ENCODE peak calls at places on chromosomes 1 and 21, in six cellular contexts. E is left ventricle myocardium inferior, D is uterus, T is thyroid gland, I is heart right ventricle, O is heart left ventricle. M is an unnamed sample.

GRCh38 chr1:43227138-43227836 is 42.5 kb upstream of the TMEM125 start:
- DNase-seq in D (peak; percentile 80), E (peak; percentile 76), O (peak; percentile 79), I (peak; percentile 84), T (peak; percentile 84), M (peak; percentile 91)

GRCh38 chr1:7745783-7746182 is 25.3 kb upstream of the VAMP3 start:
- DNase-seq in O (no peak), T (peak; percentile 18), E (no peak), I (no peak), D (no peak), M (no peak)

GRCh38 chr1:226868726-226869125 is 1.7 kb upstream of the PSEN2 start:
- DNase-seq in D (no peak), T (no peak), O (no peak), E (no peak), I (no peak), M (no peak)

GRCh38 chr1:184802739-184803492 is 48.3 kb upstream of the EDEM3 start:
- DNase-seq in T (no peak), O (no peak), E (no peak), I (no peak), D (no peak), M (no peak)

GRCh38 chr1:30371179-30371788 is 352.1 kb downstream of the MATN1 start:
- DNase-seq in T (no peak), O (no peak), I (no peak), D (no peak), E (no peak), M (no peak)

GRCh38 chr21:34143783-34144182 is 70.4 kb downstream of the MRPS6 start:
- DNase-seq in D (no peak), E (no peak), I (no peak), O (no peak), T (no peak), M (no peak)

GRCh38 chr1:40241372-40241771 is 6.4 kb upstream of the TMCO2 start:
- DNase-seq in E (no peak), I (no peak), O (no peak), T (no peak), D (no peak), M (no peak)

GRCh38 chr1:156551066-156551643 is 21.2 kb downstream of the IQGAP3 start:
- DNase-seq in E (no peak), T (no peak), I (no peak), O (no peak), D (no peak), M (no peak)

GRCh38 chr1:241837901-241838300 is 10.1 kb upstream of the EXO1 start:
- DNase-seq in D (no peak), O (no peak), T (no peak), E (no peak), I (no peak), M (peak; percentile 67)

GRCh38 chr1:81834268-81834667 is 33.5 kb downstream of the ADGRL2 start:
- DNase-seq in O (no peak), E (no peak), I (no peak), T (no peak), D (no peak), M (peak; percentile 23)

GRCh38 chr1:203057831-203058673 is 27.8 kb downstream of the MYOG start:
- DNase-seq in I (no peak), O (no peak), T (no peak), E (no peak), D (no peak), M (peak; percentile 38)

GRCh38 chr21:41316641-41317392 is at the start of gene FAM3B:
- DNase-seq in O (no peak), E (no peak), I (no peak), T (peak; percentile 63), D (no peak), M (no peak)

GRCh38 chr1:222948079-222948478 is 133.2 kb downstream of the DISP1 start:
- DNase-seq in D (no peak), T (no peak), O (no peak), E (no peak), I (no peak), M (no peak)

GRCh38 chr1:105485207-105485606 is 1571.3 kb upstream of the PRMT6 start:
- DNase-seq in I (no peak), E (no peak), T (no peak), D (no peak), O (no peak), M (no peak)

GRCh38 chr1:21703318-21703963 is 34.3 kb upstream of the RAP1GAP start:
- DNase-seq in D (no peak), E (no peak), T (no peak), I (no peak), O (no peak), M (peak; percentile 21)

GRCh38 chr21:36188081-36188681 is 31.6 kb downstream of the DOP1B start:
- DNase-seq in T (peak; percentile 68), D (no peak), I (peak; percentile 68), O (peak; percentile 70), E (peak; percentile 65), M (no peak)

GRCh38 chr1:35564037-35564883 is 6.7 kb downstream of the NCDN start:
- DNase-seq in T (peak; percentile 77), D (peak; percentile 70), O (peak; percentile 73), I (peak; percentile 83), E (peak; percentile 67), M (peak; percentile 82)

GRCh38 chr1:41322835-41323234 is 38.4 kb upstream of the FOXO6 start:
- DNase-seq in O (peak; percentile 41), E (peak; percentile 44), D (no peak), T (no peak), I (peak; percentile 27), M (peak; percentile 78)

GRCh38 chr1:181089017-181089776 is 697 bp downstream of the IER5 start:
- DNase-seq in D (peak; percentile 39), T (peak; percentile 46), O (peak; percentile 53), E (peak; percentile 39), I (no peak), M (no peak)

GRCh38 chr21:46323227-46323709 is 402 bp downstream of the C21orf58 start:
- DNase-seq in D (no peak), I (no peak), O (no peak), E (no peak), T (no peak), M (no peak)

GRCh38 chr1:94675373-94675772 is 133.8 kb upstream of the F3 start:
- DNase-seq in E (no peak), O (no peak), T (no peak), D (no peak), I (no peak), M (peak; percentile 64)

GRCh38 chr1:154726443-154726842 is 118.5 kb upstream of the ADAR start:
- DNase-seq in O (no peak), D (no peak), T (no peak), I (no peak), E (no peak), M (no peak)

GRCh38 chr1:156579472-156579871 is at the start of gene TTC24:
- DNase-seq in D (no peak), O (no peak), T (no peak), E (no peak), I (no peak), M (no peak)

GRCh38 chr1:162386292-162387225 is 5.0 kb downstream of the C1orf226 start:
- DNase-seq in I (no peak), T (no peak), E (no peak), O (no peak), D (no peak), M (no peak)

GRCh38 chr1:236516929-236517704 is 6.7 kb upstream of the LGALS8 start:
- DNase-seq in T (no peak), O (no peak), D (no peak), E (no peak), I (no peak), M (no peak)

GRCh38 chr1:53851571-53852282 is 13.6 kb upstream of the NDC1 start:
- DNase-seq in D (no peak), T (no peak), E (no peak), I (no peak), O (no peak), M (peak; percentile 75)

GRCh38 chr1:32729254-32730046 is 26.9 kb upstream of the SYNC start:
- DNase-seq in I (no peak), T (no peak), D (no peak), O (no peak), E (no peak), M (no peak)

DNA sequence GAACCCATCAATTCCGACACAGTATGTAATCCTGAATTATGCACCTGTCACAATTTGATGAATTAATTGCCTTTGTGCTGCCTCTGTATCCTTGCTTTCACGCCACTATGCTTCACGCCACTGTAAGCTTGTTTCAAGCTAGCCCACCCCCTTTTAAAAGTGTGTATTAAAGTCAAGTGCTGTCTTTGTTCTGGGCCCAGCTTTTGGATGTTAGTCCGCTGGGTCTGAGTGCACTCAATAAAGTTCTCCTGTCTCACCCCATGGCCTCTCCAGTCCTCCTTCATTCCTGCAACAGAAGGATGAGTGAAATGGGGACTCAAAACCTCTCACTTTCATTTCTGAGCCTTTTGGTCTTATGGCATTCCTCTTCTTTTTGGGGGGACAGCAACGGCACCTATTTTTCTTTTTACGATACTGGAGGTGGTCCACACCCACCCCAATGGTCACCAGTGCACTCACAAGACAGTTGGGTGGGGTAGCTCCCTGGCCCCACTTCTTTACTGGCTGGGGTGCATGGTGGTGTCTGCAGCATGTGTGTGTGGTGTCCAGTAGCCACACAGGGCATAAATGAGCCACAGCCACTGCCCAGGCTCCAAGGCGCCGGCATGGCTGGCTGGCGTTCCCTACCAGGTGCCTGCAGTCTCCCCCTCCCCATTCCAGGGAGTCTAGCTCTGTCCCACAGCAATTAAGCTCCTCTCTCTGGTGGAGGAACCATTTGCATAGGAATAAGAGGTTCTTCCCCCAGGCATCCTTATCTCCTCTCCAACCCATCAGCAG is 1.8 kb downstream of the THEM4 start:
- DNase-seq in T (no peak), I (no peak), E (no peak), D (no peak), O (no peak), M (peak; percentile 15)
- H3K4me1 ChIP-seq in T (peaks cover 26% of the 10 kb centered on the region), I (peaks cover 18% of the 10 kb centered on the region), E (peaks cover 43% of the 10 kb centered on the region), D (no peaks in the 10 kb centered on the region), O (peaks cover 31% of the 10 kb centered on the region), M (peaks cover 2% of the 10 kb centered on the region)

DNA sequence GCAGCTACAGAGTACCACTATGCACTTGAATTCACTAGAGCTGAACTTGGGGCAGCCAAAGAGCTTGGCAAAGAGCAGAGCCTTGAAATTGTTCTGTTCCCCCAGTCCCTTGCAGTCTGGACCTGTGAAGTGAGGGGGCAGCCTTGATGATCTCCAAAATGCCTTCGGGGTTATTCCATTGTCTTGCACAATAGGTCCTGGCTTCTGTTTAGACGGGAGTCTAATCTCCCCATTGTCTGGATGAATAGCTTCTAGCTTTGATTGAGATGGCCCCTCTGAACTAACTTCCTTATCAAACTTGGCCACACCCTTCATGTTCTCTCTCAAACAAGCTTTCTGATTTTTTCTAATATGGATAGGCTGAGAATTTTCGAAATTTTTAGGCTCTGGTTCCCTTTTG is 72.6 kb downstream of the PGM1 start:
- DNase-seq in E (no peak), O (no peak), D (no peak), I (no peak), T (no peak), M (no peak)
- H3K27ac ChIP-seq in E (no peak overlapping the region), O (no peak overlapping the region), D (no peak overlapping the region), I (no peak overlapping the region), T (no peak overlapping the region), M (no peak overlapping the region)

DNA sequence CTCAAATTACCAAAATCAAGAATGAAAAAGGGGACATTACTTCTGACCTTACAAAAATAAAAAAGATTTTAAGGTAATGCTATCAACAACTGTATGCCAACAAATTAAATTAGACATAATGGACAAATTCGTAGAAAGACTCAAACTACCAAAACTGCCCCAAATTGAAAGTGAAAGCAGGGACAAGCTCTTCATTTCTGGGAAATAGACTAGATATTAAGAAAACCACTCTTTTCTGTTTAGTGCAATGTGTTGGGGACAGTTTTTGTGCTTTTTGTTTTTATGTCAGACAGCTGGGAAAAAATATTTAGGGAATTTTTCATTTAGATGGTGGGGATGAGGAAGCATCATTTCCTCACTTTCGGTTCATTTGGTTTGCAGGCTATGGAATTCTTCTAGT is 4.9 kb upstream of the GBP1 start:
- DNase-seq in I (no peak), D (no peak), E (no peak), O (no peak), T (no peak), M (no peak)
- H3K4me3 ChIP-seq in I (peak overlapping the region; percentile 37), D (peak overlapping the region; percentile 31), E (peak overlapping the region; percentile 50), O (peak overlapping the region; percentile 52), T (no peak overlapping the region), M (no peak overlapping the region)

GRCh38 chr1:109880961-109881894 is 29.4 kb upstream of the CSF1 start:
- DNase-seq in I (no peak), D (peak; percentile 60), T (no peak), O (no peak), E (no peak), M (no peak)
- H3K4me1 ChIP-seq in I (peaks cover 37% of the 10 kb centered on the region), D (peaks cover 10% of the 10 kb centered on the region), T (peaks cover 28% of the 10 kb centered on the region), O (peaks cover 39% of the 10 kb centered on the region), E (peaks cover 44% of the 10 kb centered on the region), M (peaks cover 2% of the 10 kb centered on the region)